ENCODE peak calls at places on chromosomes 12 and 14, in five cellular contexts. L is suprapubic skin, F is NB4, X is MM.1S, H is heart right ventricle. O is an unnamed sample.

GRCh38 chr14:100534528-100535286 is 52.5 kb downstream of the BEGAIN start:
- DNase-seq in L (peak), F (peak), X (no peak), H (peak), O (no peak)

GRCh38 chr12:90741611-90742010 is 213.4 kb downstream of the CCER1 start:
- DNase-seq in L (no peak), F (no peak), X (no peak), H (no peak), O (no peak)

GRCh38 chr14:77761205-77761931 is 412 bp upstream of the SNW1 start:
- DNase-seq in L (no peak), F (peak), X (no peak), H (peak), O (peak)

GRCh38 chr14:72476657-72477499 is 417.0 kb downstream of the DPF3 start:
- DNase-seq in L (no peak), F (peak), X (peak), H (peak), O (peak)

GRCh38 chr12:40331886-40332285 is 107.1 kb downstream of the LRRK2 start:
- DNase-seq in L (no peak), F (no peak), X (no peak), H (no peak), O (no peak)

GRCh38 chr12:11725616-11726015 is 76.1 kb downstream of the ETV6 start:
- DNase-seq in L (no peak), F (peak), X (no peak), H (no peak), O (no peak)

GRCh38 chr14:35881280-35881679 is 55.1 kb downstream of the BRMS1L start:
- DNase-seq in L (no peak), F (no peak), X (no peak), H (no peak), O (no peak)

GRCh38 chr12:24759155-24759554 is 189.7 kb downstream of the BCAT1 start:
- DNase-seq in L (no peak), F (peak), X (no peak), H (no peak), O (peak)

GRCh38 chr12:26128180-26128579 is 3.3 kb upstream of the BHLHE41 start:
- DNase-seq in L (no peak), F (no peak), X (no peak), H (no peak), O (peak)

GRCh38 chr12:98002887-98003493 is 512.4 kb upstream of the TMPO start:
- DNase-seq in L (no peak), F (peak), X (peak), H (no peak), O (peak)

GRCh38 chr12:11746024-11746771 is 96.7 kb downstream of the ETV6 start:
- DNase-seq in L (no peak), F (peak), X (no peak), H (no peak), O (no peak)

GRCh38 chr14:99741227-99741976 is 51.8 kb upstream of the EML1 start:
- DNase-seq in L (no peak), F (no peak), X (no peak), H (no peak), O (no peak)

GRCh38 chr14:90624228-90624627 is 192.0 kb downstream of the TTC7B start:
- DNase-seq in L (no peak), F (peak), X (no peak), H (peak), O (no peak)

GRCh38 chr12:2970744-2971143 is 11.5 kb downstream of the TEAD4 start:
- DNase-seq in L (no peak), F (no peak), X (no peak), H (no peak), O (peak)

GRCh38 chr14:24274101-24274543 is 2.7 kb upstream of the RABGGTA start:
- DNase-seq in L (no peak), F (peak), X (peak), H (no peak), O (no peak)

GRCh38 chr14:24271834-24272263 is 452 bp upstream of the RABGGTA start:
- DNase-seq in L (no peak), F (no peak), X (no peak), H (no peak), O (no peak)

GRCh38 chr14:24275524-24276139 is 4.2 kb upstream of the RABGGTA start:
- DNase-seq in L (no peak), F (no peak), X (no peak), H (no peak), O (no peak)

GRCh38 chr14:24272442-24272841 is 1.0 kb upstream of the RABGGTA start:
- DNase-seq in L (no peak), F (no peak), X (no peak), H (no peak), O (no peak)

GRCh38 chr14:24273422-24273998 is 2.1 kb upstream of the RABGGTA start:
- DNase-seq in L (no peak), F (peak), X (no peak), H (no peak), O (no peak)
- TF ChIP-seq CTCF in L (no peak), F (peak), X (peak), H (no peak), O (no peak)

DNA sequence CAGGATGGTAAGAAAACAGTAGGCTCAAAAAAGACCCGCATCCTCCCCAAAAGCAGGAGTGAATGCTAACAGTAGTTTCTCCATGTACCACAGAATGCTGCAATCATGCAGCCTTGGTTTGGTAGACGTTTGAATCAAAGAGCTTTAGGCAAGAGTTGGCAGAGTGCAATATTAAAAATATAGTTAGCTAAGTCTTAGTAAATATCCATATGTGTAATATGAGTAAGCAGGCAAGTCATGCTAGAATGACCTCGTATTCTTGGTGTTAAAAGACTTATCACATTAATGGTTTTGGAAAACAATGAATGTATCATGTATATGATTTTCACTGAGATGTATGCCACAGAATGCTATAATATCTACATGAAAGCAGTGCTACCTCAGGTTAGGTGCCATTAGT is 18.8 kb upstream of the KLRF1 start:
- DNase-seq in L (no peak), F (no peak), X (no peak), H (no peak), O (no peak)
- H3K4me3 ChIP-seq in L (no peak), F (no peak), X (no peak), H (no peak), O (no peak)

GRCh38 chr12:111269688-111270087 is 99.2 kb downstream of the PHETA1 start:
- DNase-seq in L (no peak), F (no peak), X (no peak), H (no peak), O (no peak)

GRCh38 chr12:111270773-111271172 is 98.1 kb downstream of the PHETA1 start:
- DNase-seq in L (no peak), F (no peak), X (no peak), H (no peak), O (no peak)

GRCh38 chr12:111270128-111270651 is 98.7 kb downstream of the PHETA1 start:
- DNase-seq in L (no peak), F (no peak), X (no peak), H (no peak), O (no peak)

GRCh38 chr12:111267171-111267570 is 101.7 kb downstream of the PHETA1 start:
- DNase-seq in L (no peak), F (peak), X (no peak), H (no peak), O (no peak)

DNA sequence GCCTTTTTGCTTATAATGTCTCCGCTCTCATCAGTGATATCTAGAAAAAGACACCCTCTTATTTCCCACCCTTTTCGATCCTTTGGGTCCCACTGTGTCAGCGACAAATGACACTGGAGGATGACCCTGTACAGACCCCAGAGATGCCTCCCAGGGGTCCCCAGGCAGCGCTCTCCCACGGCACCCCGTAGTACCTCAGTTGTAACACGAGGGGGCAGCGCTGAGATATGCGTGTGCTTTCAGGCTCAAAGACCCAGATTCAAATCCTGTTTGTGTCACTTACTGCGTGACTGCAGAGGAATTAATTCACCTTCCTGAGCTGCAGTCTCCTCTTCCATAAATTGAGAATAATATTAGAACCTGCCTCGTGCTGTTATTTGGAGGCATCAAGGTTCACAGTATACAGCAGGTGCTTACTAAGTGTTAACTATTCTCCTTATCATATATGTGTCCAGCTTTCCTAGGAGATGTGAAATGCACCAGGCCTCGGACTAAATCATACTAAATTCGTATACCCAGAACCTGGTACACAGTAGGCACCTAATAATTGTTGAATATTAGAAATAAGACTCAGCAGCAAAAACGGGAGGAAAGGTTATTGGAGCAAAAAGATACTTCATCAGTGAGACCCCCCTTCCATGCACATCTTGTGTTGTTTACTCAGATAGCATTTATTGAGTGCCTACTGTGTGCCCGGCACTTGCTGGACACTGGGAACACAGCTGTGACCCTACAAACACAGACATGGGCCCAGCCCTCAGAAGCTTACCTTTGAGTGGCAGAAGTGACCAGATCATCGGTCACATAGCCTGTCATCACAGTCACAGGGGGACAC is 99.9 kb downstream of the PHETA1 start:
- DNase-seq in L (no peak), F (peak), X (no peak), H (no peak), O (no peak)
- TF ChIP-seq CTCF in L (peak), F (peak), X (peak), H (peak), O (peak)

GRCh38 chr12:64780220-64780530 is 21.0 kb upstream of the GNS start:
- DNase-seq in L (no peak), F (no peak), X (no peak), H (no peak), O (no peak)

GRCh38 chr12:64780531-64781373 is 21.5 kb upstream of the GNS start:
- DNase-seq in L (peak), F (peak), X (peak), H (peak), O (no peak)

GRCh38 chr12:64779349-64779974 is 20.3 kb upstream of the GNS start:
- DNase-seq in L (no peak), F (no peak), X (no peak), H (no peak), O (no peak)

GRCh38 chr12:64782181-64782580 is 23.0 kb upstream of the GNS start:
- DNase-seq in L (no peak), F (peak), X (no peak), H (no peak), O (no peak)

GRCh38 chr12:64781374-64782029 is 22.3 kb upstream of the GNS start:
- DNase-seq in L (no peak), F (no peak), X (peak), H (no peak), O (no peak)
- H3K4me3 ChIP-seq in L (peak), F (no peak), X (peak), H (peak), O (no peak)

DNA sequence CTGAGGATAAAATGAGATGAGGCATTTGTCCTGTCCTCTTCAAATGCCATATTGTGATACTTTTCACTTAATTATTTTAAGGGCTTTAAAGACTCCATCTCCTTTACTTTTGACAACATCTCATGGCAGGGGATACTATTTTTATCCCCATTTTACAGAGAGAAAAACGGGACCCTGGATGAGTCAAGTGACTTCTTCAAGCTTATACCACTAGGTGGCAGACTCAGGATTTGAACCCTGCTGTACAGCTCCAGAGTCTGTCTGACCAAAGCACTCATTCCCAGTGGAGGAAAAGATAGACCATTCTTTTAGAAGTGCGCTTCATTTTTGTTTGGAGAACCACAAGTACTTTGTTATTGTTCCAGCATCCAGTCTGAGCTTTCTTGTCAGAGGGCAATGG is 1.7 kb upstream of the SMOC1 start:
- DNase-seq in L (no peak), F (peak), X (peak), H (no peak), O (peak)
- TF ChIP-seq CTCF in L (no peak), F (peak), X (peak), H (peak), O (peak)

GRCh38 chr12:7061596-7061995 is 1.1 kb downstream of the C1S start:
- DNase-seq in L (no peak), F (no peak), X (no peak), H (no peak), O (no peak)
- H3K4me3 ChIP-seq in L (peak), F (no peak), X (no peak), H (peak), O (peak)